ENCODE peak calls at places on chromosomes 6 and 20, in ten cellular contexts. P is A549, T is tibial nerve, K is stomach, G is transverse colon, H is ovary, B is SK-N-SH, W is H1, R is HepG2, Y is K562. X is an unnamed sample.

GRCh38 chr6:47724300-47724699 is 25.9 kb downstream of the ADGRF4 start:
- DNase-seq in P (no peak), T (no peak), K (no peak), G (no peak), H (no peak), B (no peak), W (no peak), R (no peak), Y (no peak), X (no peak)

GRCh38 chr6:45226081-45226480 is 102.0 kb upstream of the RUNX2 start:
- DNase-seq in P (no peak), T (no peak), K (no peak), G (no peak), H (no peak), B (no peak), W (no peak), R (no peak), Y (no peak), X (no peak)

GRCh38 chr20:54474866-54475265 is 527 bp upstream of the DOK5 start:
- DNase-seq in P (no peak), T (no peak), K (no peak), G (no peak), H (no peak), B (no peak), W (no peak), R (no peak), Y (no peak), X (no peak)

GRCh38 chr20:64203037-64203777 is 39.0 kb downstream of the MYT1 start:
- DNase-seq in P (no peak), T (no peak), K (no peak), G (no peak), H (no peak), B (no peak), W (no peak), R (no peak), Y (no peak), X (no peak)

GRCh38 chr6:142746524-142746923 is 198.5 kb downstream of the HIVEP2 start:
- DNase-seq in P (peak), T (no peak), K (no peak), G (no peak), H (no peak), B (peak), W (no peak), R (peak), Y (peak), X (no peak)

GRCh38 chr20:45592574-45593189 is 13.6 kb upstream of the WFDC8 start:
- DNase-seq in P (peak), T (no peak), K (no peak), G (no peak), H (no peak), B (peak), W (no peak), R (peak), Y (peak), X (no peak)

GRCh38 chr6:11968241-11968806 is 43.8 kb upstream of the HIVEP1 start:
- DNase-seq in P (no peak), T (no peak), K (no peak), G (no peak), H (no peak), B (no peak), W (no peak), R (no peak), Y (peak), X (no peak)

GRCh38 chr6:16850332-16851022 is 89.2 kb upstream of the ATXN1 start:
- DNase-seq in P (no peak), T (no peak), K (no peak), G (no peak), H (no peak), B (no peak), W (no peak), R (no peak), Y (no peak), X (no peak)

GRCh38 chr20:63159826-63160640 is 55.9 kb downstream of the YTHDF1 start:
- DNase-seq in P (no peak), T (no peak), K (no peak), G (no peak), H (no peak), B (no peak), W (no peak), R (no peak), Y (no peak), X (no peak)

GRCh38 chr6:28771401-28772267 is 152.2 kb downstream of the TRIM27 start:
- DNase-seq in P (no peak), T (no peak), K (no peak), G (no peak), H (no peak), B (no peak), W (no peak), R (no peak), Y (peak), X (no peak)

GRCh38 chr20:33443512-33444239 is at the start of gene SNTA1:
- DNase-seq in P (peak), T (peak), K (peak), G (peak), H (peak), B (peak), W (peak), R (peak), Y (peak), X (peak)

GRCh38 chr20:33445881-33446615 is 2.5 kb upstream of the SNTA1 start:
- DNase-seq in P (no peak), T (no peak), K (no peak), G (no peak), H (no peak), B (no peak), W (no peak), R (no peak), Y (no peak), X (no peak)

GRCh38 chr20:33442136-33443005 is 1.2 kb downstream of the SNTA1 start:
- DNase-seq in P (no peak), T (no peak), K (no peak), G (peak), H (no peak), B (no peak), W (no peak), R (no peak), Y (peak), X (peak)

GRCh38 chr20:33443006-33443511 is 504 bp downstream of the SNTA1 start:
- DNase-seq in P (no peak), T (no peak), K (peak), G (peak), H (peak), B (no peak), W (no peak), R (no peak), Y (peak), X (peak)

GRCh38 chr20:33444797-33445560 is 1.4 kb upstream of the SNTA1 start:
- DNase-seq in P (peak), T (no peak), K (peak), G (peak), H (no peak), B (no peak), W (no peak), R (peak), Y (peak), X (no peak)
- TF ChIP-seq EP300 in P (no peak), T (no peak), K (no peak), G (no peak), H (no peak), B (no peak), W (no peak), R (no peak), Y (no peak), X (no peak)

DNA sequence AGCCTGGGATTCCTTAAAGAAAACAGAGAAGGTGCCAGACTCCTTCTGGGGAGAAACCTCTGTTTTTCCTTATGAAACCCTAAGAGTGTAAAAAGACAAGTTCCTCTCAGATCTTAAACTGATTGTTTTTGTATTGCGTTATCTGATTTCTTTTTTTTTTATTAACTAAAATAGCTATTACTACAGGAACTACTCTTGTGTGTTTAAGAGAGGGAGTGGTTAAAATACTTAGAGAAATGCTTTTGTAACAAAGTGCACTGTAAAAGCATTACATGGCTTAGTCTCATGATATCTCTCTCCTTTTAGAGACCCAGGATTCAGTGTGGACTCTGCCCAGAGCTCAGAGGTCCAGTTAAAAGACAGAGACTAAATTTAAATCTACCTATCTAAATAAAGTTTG is 15.9 kb downstream of the PTGIS start:
- DNase-seq in P (no peak), T (no peak), K (no peak), G (no peak), H (no peak), B (no peak), W (no peak), R (no peak), Y (no peak), X (peak)
- H3K27ac ChIP-seq in P (peak), T (peak), K (peak), G (peak), H (peak), B (no peak), W (no peak), R (no peak), Y (no peak), X (peak)

DNA sequence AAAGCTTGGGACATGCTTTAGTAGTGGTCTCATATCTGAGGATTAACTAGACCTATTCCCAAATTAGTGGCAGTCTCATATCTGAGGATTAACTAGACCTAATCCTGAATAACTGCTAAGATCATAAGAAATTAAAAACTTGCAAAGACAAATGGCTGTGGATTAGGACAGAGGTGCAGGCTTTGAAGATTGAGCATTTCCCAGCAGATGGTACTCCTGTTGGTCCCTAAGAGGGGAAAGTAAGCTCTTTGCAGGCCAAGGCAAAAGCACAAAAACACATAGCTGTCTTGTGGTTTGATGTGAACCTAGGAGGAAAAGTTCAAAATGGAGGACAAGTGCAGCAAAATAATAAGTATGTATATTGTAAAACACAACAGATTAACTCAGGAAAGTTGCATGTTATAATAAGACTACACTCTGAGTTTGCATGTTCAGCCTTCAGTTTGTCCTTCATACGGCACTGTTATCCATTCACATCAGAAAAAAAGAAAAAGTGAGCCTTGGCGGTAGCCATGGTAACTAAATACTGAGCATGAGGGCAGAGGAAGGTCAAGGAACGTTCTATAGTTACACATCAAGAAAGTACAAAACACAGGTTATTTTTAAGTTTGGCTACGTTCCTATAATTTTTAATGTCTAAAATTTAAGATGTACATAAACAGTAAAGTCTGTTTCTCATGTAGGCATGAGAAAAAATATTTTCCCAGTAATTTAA is 62.8 kb downstream of the FILIP1 start:
- DNase-seq in P (no peak), T (no peak), K (no peak), G (no peak), H (no peak), B (no peak), W (no peak), R (no peak), Y (no peak), X (no peak)
- TF ChIP-seq EP300 in P (no peak), T (no peak), K (no peak), G (no peak), H (no peak), B (no peak), W (no peak), R (no peak), Y (no peak), X (no peak)

GRCh38 chr20:16530201-16530681 is 43.0 kb downstream of the KIF16B start:
- DNase-seq in P (peak), T (no peak), K (peak), G (peak), H (no peak), B (no peak), W (no peak), R (peak), Y (no peak), X (no peak)
- H3K27ac ChIP-seq in P (peak), T (no peak), K (peak), G (peak), H (no peak), B (no peak), W (no peak), R (no peak), Y (no peak), X (no peak)

GRCh38 chr20:60727425-60727824 is 524.6 kb upstream of the CDH4 start:
- DNase-seq in P (no peak), T (no peak), K (no peak), G (no peak), H (no peak), B (no peak), W (no peak), R (no peak), Y (no peak), X (no peak)
- TF ChIP-seq EP300 in P (no peak), T (no peak), K (no peak), G (no peak), H (no peak), B (no peak), W (no peak), R (no peak), Y (no peak), X (no peak)

DNA sequence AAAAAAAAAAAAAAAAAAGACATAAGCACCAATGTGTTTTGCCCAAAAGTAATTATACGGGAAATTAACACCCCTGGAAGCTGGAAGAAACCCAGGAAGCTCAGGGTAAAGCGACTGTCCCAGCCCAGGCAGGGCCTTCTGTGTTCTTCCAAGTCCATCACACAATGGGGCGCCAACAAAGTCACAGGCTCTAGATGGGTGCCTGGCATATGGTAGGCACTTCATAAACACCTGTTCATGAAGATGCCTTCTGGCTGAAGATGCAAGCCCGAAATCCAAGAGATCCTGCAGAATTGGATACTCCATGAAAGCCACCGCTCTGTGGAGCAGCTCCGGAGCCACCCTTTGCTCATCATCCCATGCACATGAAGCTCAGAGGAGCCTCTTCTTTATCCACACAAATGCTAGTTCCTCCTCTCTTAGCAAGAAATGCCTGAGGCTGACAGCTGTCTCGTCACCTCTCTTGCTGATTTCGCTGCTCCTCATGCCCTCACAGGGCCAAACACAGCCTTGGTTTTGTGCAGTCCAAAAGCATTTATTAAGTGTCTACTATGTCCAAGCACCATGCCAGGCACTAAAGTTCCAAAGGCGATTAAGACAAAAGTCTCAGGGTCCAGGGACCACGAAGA is 76.6 kb downstream of the TRERF1 start:
- DNase-seq in P (no peak), T (no peak), K (no peak), G (no peak), H (no peak), B (no peak), W (no peak), R (no peak), Y (no peak), X (peak)
- H3K27ac ChIP-seq in P (no peak), T (no peak), K (no peak), G (no peak), H (no peak), B (no peak), W (no peak), R (no peak), Y (no peak), X (no peak)